ENCODE peak calls at places on chromosomes 1 and 21, in five cellular contexts. One of them, this sample, is unnamed.

GRCh38 chr1:113405573-113405972 is 15.3 kb downstream of the MAGI3 start:
- DNase-seq in ovary: no peak
- DNase-seq in CD8-positive, alpha-beta memory T cell: no peak
- DNase-seq in tibial nerve: no peak
- DNase-seq in upper lobe of right lung: no peak
- DNase-seq in this sample: no peak

GRCh38 chr1:32337855-32338636 is 2.0 kb upstream of the MARCKSL1 start:
- DNase-seq in ovary: no peak
- DNase-seq in CD8-positive, alpha-beta memory T cell: no peak
- DNase-seq in tibial nerve: peak; percentile 36
- DNase-seq in upper lobe of right lung: no peak
- DNase-seq in this sample: no peak

GRCh38 chr1:29331731-29332130 is 95.4 kb downstream of the PTPRU start:
- DNase-seq in ovary: no peak
- DNase-seq in CD8-positive, alpha-beta memory T cell: no peak
- DNase-seq in tibial nerve: no peak
- DNase-seq in upper lobe of right lung: peak; percentile 38
- DNase-seq in this sample: no peak

GRCh38 chr1:202505356-202505755 is 156.9 kb downstream of the PPP1R12B start:
- DNase-seq in ovary: no peak
- DNase-seq in CD8-positive, alpha-beta memory T cell: no peak
- DNase-seq in tibial nerve: no peak
- DNase-seq in upper lobe of right lung: no peak
- DNase-seq in this sample: no peak

GRCh38 chr1:40029608-40030007 is 10.9 kb upstream of the CAP1 start:
- DNase-seq in ovary: no peak
- DNase-seq in CD8-positive, alpha-beta memory T cell: no peak
- DNase-seq in tibial nerve: no peak
- DNase-seq in upper lobe of right lung: no peak
- DNase-seq in this sample: no peak

GRCh38 chr1:156661932-156662587 is 15.1 kb downstream of the NES start:
- DNase-seq in ovary: no peak
- DNase-seq in CD8-positive, alpha-beta memory T cell: no peak
- DNase-seq in tibial nerve: no peak
- DNase-seq in upper lobe of right lung: no peak
- DNase-seq in this sample: no peak

GRCh38 chr1:43143441-43143888 is 28.6 kb downstream of the EBNA1BP2 start:
- DNase-seq in ovary: no peak
- DNase-seq in CD8-positive, alpha-beta memory T cell: no peak
- DNase-seq in tibial nerve: no peak
- DNase-seq in upper lobe of right lung: no peak
- DNase-seq in this sample: no peak

GRCh38 chr21:36164427-36164784 is 7.8 kb downstream of the DOP1B start:
- DNase-seq in ovary: no peak
- DNase-seq in CD8-positive, alpha-beta memory T cell: no peak
- DNase-seq in tibial nerve: no peak
- DNase-seq in upper lobe of right lung: no peak
- DNase-seq in this sample: no peak

GRCh38 chr1:179194068-179194537 is 35.4 kb downstream of the ABL2 start:
- DNase-seq in ovary: no peak
- DNase-seq in CD8-positive, alpha-beta memory T cell: no peak
- DNase-seq in tibial nerve: no peak
- DNase-seq in upper lobe of right lung: no peak
- DNase-seq in this sample: no peak

GRCh38 chr1:65423884-65424655 is 3.6 kb downstream of the LEPR start:
- DNase-seq in ovary: no peak
- DNase-seq in CD8-positive, alpha-beta memory T cell: no peak
- DNase-seq in tibial nerve: no peak
- DNase-seq in upper lobe of right lung: no peak
- DNase-seq in this sample: no peak

GRCh38 chr1:30672661-30673060 is 50.7 kb downstream of the MATN1 start:
- DNase-seq in ovary: no peak
- DNase-seq in CD8-positive, alpha-beta memory T cell: no peak
- DNase-seq in tibial nerve: no peak
- DNase-seq in upper lobe of right lung: no peak
- DNase-seq in this sample: no peak

GRCh38 chr1:65041014-65041413 is 74.7 kb upstream of the JAK1 start:
- DNase-seq in ovary: no peak
- DNase-seq in CD8-positive, alpha-beta memory T cell: no peak
- DNase-seq in tibial nerve: no peak
- DNase-seq in upper lobe of right lung: no peak
- DNase-seq in this sample: no peak

DNA sequence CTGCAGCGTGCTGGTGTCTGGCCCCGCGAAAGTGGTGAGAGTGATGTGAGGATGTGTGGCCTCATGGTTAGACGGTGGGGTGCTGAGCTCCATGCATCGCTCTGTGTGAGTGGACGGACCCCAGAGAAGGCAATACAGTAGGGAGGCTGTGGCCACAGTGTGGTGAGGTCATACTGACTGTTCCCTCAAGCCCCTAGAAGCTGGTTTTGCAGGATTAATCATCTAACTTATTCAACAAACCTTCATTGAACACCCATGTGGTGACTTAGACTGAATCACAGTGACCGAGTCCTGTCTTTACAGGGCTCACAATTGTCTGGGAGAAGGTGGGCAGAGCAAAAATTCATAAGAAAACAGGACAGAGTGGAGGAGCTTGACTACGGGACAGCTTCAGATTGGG is 329.8 kb upstream of the AJAP1 start:
- DNase-seq in ovary: no peak
- DNase-seq in CD8-positive, alpha-beta memory T cell: no peak
- DNase-seq in tibial nerve: no peak
- DNase-seq in upper lobe of right lung: no peak
- DNase-seq in this sample: no peak
- H3K9me3 ChIP-seq in ovary: no peaks in the 10 kb centered on the region
- H3K9me3 ChIP-seq in CD8-positive, alpha-beta memory T cell: no peaks in the 10 kb centered on the region
- H3K9me3 ChIP-seq in tibial nerve: no peaks in the 10 kb centered on the region
- H3K9me3 ChIP-seq in upper lobe of right lung: no peaks in the 10 kb centered on the region
- H3K9me3 ChIP-seq in this sample: no peaks in the 10 kb centered on the region

GRCh38 chr21:38227401-38227800 is 29.4 kb upstream of the KCNJ15 start:
- DNase-seq in ovary: no peak
- DNase-seq in CD8-positive, alpha-beta memory T cell: no peak
- DNase-seq in tibial nerve: no peak
- DNase-seq in upper lobe of right lung: no peak
- DNase-seq in this sample: no peak

GRCh38 chr21:38228115-38228514 is 28.7 kb upstream of the KCNJ15 start:
- DNase-seq in ovary: no peak
- DNase-seq in CD8-positive, alpha-beta memory T cell: no peak
- DNase-seq in tibial nerve: no peak
- DNase-seq in upper lobe of right lung: no peak
- DNase-seq in this sample: no peak

GRCh38 chr21:38220270-38220737 is 36.5 kb upstream of the KCNJ15 start:
- DNase-seq in ovary: no peak
- DNase-seq in CD8-positive, alpha-beta memory T cell: no peak
- DNase-seq in tibial nerve: no peak
- DNase-seq in upper lobe of right lung: no peak
- DNase-seq in this sample: no peak

GRCh38 chr21:38221594-38221993 is 35.2 kb upstream of the KCNJ15 start:
- DNase-seq in ovary: no peak
- DNase-seq in CD8-positive, alpha-beta memory T cell: no peak
- DNase-seq in tibial nerve: no peak
- DNase-seq in upper lobe of right lung: no peak
- DNase-seq in this sample: no peak

GRCh38 chr21:38223893-38224540 is 32.8 kb upstream of the KCNJ15 start:
- DNase-seq in ovary: no peak
- DNase-seq in CD8-positive, alpha-beta memory T cell: no peak
- DNase-seq in tibial nerve: no peak
- DNase-seq in upper lobe of right lung: no peak
- DNase-seq in this sample: no peak
- H3K9me3 ChIP-seq in ovary: no peaks in the 10 kb centered on the region
- H3K9me3 ChIP-seq in CD8-positive, alpha-beta memory T cell: peaks cover 21% of the 10 kb centered on the region
- H3K9me3 ChIP-seq in tibial nerve: peaks cover 10% of the 10 kb centered on the region
- H3K9me3 ChIP-seq in upper lobe of right lung: peaks cover 19% of the 10 kb centered on the region
- H3K9me3 ChIP-seq in this sample: peaks cover 3% of the 10 kb centered on the region

GRCh38 chr21:10521091-10521598 is at the start of gene TPTE:
- DNase-seq in ovary: no peak
- DNase-seq in CD8-positive, alpha-beta memory T cell: no peak
- DNase-seq in tibial nerve: no peak
- DNase-seq in upper lobe of right lung: no peak
- DNase-seq in this sample: no peak
- H3K9me3 ChIP-seq in ovary: no peaks in the 10 kb centered on the region
- H3K9me3 ChIP-seq in CD8-positive, alpha-beta memory T cell: no peaks in the 10 kb centered on the region
- H3K9me3 ChIP-seq in tibial nerve: peaks cover 8% of the 10 kb centered on the region
- H3K9me3 ChIP-seq in upper lobe of right lung: peaks cover 3% of the 10 kb centered on the region
- H3K9me3 ChIP-seq in this sample: peaks cover 2% of the 10 kb centered on the region

GRCh38 chr21:40640427-40640826 is 206.5 kb downstream of the DSCAM start:
- DNase-seq in ovary: no peak
- DNase-seq in CD8-positive, alpha-beta memory T cell: no peak
- DNase-seq in tibial nerve: no peak
- DNase-seq in upper lobe of right lung: no peak
- DNase-seq in this sample: no peak
- H3K9me3 ChIP-seq in ovary: no peaks in the 10 kb centered on the region
- H3K9me3 ChIP-seq in CD8-positive, alpha-beta memory T cell: no peaks in the 10 kb centered on the region
- H3K9me3 ChIP-seq in tibial nerve: no peaks in the 10 kb centered on the region
- H3K9me3 ChIP-seq in upper lobe of right lung: no peaks in the 10 kb centered on the region
- H3K9me3 ChIP-seq in this sample: no peaks in the 10 kb centered on the region

This sample was measured in T-helper 17 cell.